ENCODE peak calls at places on chromosomes 3 and 15, in five cellular contexts. Y is astrocyte, Z is heart right ventricle, U is GM06990, L is gastrocnemius medialis. T is an unnamed sample.

GRCh38 chr3:189577290-189577951 is 53.8 kb upstream of the TP63 start:
- DNase-seq in Z (no peak), Y (no peak), L (no peak), U (no peak), T (no peak)

GRCh38 chr3:69368129-69368741 is 17.7 kb downstream of the FRMD4B start:
- DNase-seq in Y (no peak), Z (no peak), L (no peak), U (peak; percentile 76), T (peak; percentile 68)

GRCh38 chr15:38354321-38354929 is 99.5 kb upstream of the FAM98B start:
- DNase-seq in L (peak; percentile 5), Z (peak; percentile 70), Y (peak; percentile 37), U (peak; percentile 21), T (peak; percentile 38)

GRCh38 chr15:56468271-56468912 is 3.5 kb upstream of the MNS1 start:
- DNase-seq in Y (no peak), L (no peak), U (peak; percentile 28), Z (no peak), T (peak; percentile 38)

GRCh38 chr3:150323770-150324169 is 84.3 kb upstream of the TSC22D2 start:
- DNase-seq in Z (no peak), Y (no peak), U (no peak), L (no peak), T (no peak)

GRCh38 chr3:111858641-111859040 is 424 bp upstream of the PHLDB2 start:
- DNase-seq in U (no peak), Z (no peak), Y (no peak), L (no peak), T (no peak)

GRCh38 chr3:125624341-125624740 is 29.0 kb upstream of the OSBPL11 start:
- DNase-seq in L (no peak), U (no peak), Z (no peak), Y (peak; percentile 55), T (no peak)

GRCh38 chr15:76345880-76346665 is 9.5 kb downstream of the ISL2 start:
- DNase-seq in Y (no peak), U (peak; percentile 34), Z (no peak), L (no peak), T (peak; percentile 76)

GRCh38 chr15:80626643-80627120 is 68.4 kb upstream of the ABHD17C start:
- DNase-seq in Z (no peak), U (no peak), L (no peak), Y (no peak), T (no peak)

GRCh38 chr3:12992629-12993021 is 80.6 kb downstream of the IQSEC1 start:
- DNase-seq in Y (no peak), U (no peak), Z (no peak), L (no peak), T (no peak)

GRCh38 chr3:140164922-140165590 is 230.1 kb downstream of the CLSTN2 start:
- DNase-seq in Y (peak; percentile 29), L (no peak), U (no peak), Z (no peak), T (no peak)

GRCh38 chr15:88954431-88955277 is 41.5 kb upstream of the MFGE8 start:
- DNase-seq in Z (peak; percentile 53), U (peak; percentile 23), L (no peak), Y (no peak), T (no peak)

GRCh38 chr15:51688863-51689262 is 7.6 kb downstream of the SCG3 start:
- DNase-seq in U (no peak), Y (no peak), L (no peak), Z (no peak), T (no peak)

GRCh38 chr3:78165876-78166275 is 1126.0 kb downstream of the ROBO2 start:
- DNase-seq in Y (no peak), U (no peak), Z (no peak), L (no peak), T (no peak)

GRCh38 chr15:54273928-54274327 is 295.7 kb downstream of the UNC13C start:
- DNase-seq in U (no peak), Y (no peak), L (no peak), Z (no peak), T (no peak)
- TF ChIP-seq CTCF in U (peak; percentile 41), Y (no peak), L (no peak), Z (no peak), T (no peak)

GRCh38 chr3:138434276-138434874 is at the start of gene ESYT3:
- DNase-seq in Z (peak; percentile 57), L (peak; percentile 52), U (peak; percentile 24), Y (peak; percentile 36), T (peak; percentile 54)

GRCh38 chr3:138433892-138434275 is 532 bp upstream of the ESYT3 start:
- DNase-seq in Z (no peak), U (no peak), L (no peak), Y (no peak), T (no peak)

GRCh38 chr3:138435840-138436239 is 1.4 kb downstream of the ESYT3 start:
- DNase-seq in L (no peak), Z (no peak), Y (no peak), U (no peak), T (no peak)

GRCh38 chr3:138437281-138437680 is 2.9 kb downstream of the ESYT3 start:
- DNase-seq in Z (no peak), Y (no peak), L (no peak), U (no peak), T (no peak)

GRCh38 chr3:138434875-138435772 is 708 bp downstream of the ESYT3 start:
- DNase-seq in Y (no peak), Z (no peak), L (no peak), U (no peak), T (no peak)
- TF ChIP-seq CTCF in Y (no peak), Z (no peak), L (no peak), U (no peak), T (no peak)

DNA sequence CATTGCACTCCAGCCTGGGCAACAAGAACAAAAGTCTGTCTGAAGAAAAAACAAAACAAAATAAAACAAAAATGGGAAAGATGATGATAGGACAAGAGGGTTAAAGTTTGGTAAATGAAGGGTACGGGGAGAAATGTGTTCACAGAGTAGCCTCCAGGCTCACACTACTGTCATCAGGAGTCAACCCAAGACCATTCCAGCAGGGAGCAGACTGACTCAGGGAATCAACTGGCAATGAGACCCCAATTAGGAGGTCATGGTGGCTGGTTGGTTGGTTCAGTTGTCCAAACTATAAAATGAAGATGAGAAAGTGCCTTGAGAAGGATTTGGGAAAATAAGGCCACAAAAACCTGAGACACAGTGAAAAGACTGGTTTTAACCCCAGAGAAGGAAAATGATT is 51.8 kb downstream of the KLHL6 start:
- DNase-seq in Y (no peak), U (no peak), L (no peak), Z (no peak), T (no peak)
- TF ChIP-seq CTCF in Y (no peak), U (no peak), L (no peak), Z (peak; percentile 9), T (no peak)

GRCh38 chr3:43699864-43700263 is 9.1 kb downstream of the ABHD5 start:
- DNase-seq in Y (no peak), L (no peak), Z (no peak), U (peak; percentile 24), T (peak; percentile 36)
- TF ChIP-seq CTCF in Y (peak; percentile 22), L (no peak), Z (no peak), U (peak; percentile 59), T (no peak)

GRCh38 chr15:31366169-31366734 is 39.6 kb downstream of the KLF13 start:
- DNase-seq in Z (peak; percentile 55), Y (no peak), L (peak; percentile 64), U (no peak), T (no peak)
- TF ChIP-seq CTCF in Z (no peak), Y (no peak), L (no peak), U (no peak), T (no peak)

DNA sequence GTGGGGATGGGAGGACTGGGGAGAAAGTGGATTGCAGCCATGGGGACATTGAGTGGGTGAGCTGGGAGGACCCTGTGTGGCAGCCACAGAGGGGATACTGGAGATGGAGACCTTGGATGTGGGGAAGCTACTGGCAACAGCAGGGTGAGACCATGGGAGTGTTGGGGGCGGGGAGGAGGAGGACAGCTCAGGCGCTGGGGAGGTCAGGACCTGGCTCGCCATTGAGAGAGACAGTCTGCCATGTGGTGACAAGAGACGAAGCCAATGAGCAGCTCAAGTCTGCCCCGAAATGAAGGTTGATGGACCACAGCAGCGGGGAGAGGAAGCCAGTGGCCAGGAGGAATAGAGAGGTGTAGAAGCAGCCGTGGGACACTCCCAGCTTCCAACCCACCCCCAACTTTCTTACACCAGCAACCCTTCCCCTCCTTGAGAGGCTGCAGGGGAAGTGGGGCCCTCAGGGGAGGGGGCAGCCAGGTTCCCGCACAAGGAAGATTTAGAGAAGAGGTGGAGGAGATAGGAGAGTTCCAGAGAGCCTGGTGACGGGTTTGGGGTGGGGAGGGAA is 118.1 kb downstream of the ASB7 start:
- DNase-seq in L (no peak), Z (peak; percentile 1), Y (no peak), U (no peak), T (peak; percentile 17)
- TF ChIP-seq CTCF in L (no peak), Z (no peak), Y (no peak), U (no peak), T (no peak)